ENCODE peak calls at places on chromosomes 11 and 22, in nine cellular contexts. P is heart left ventricle, Z is right lobe of liver, I is AG09309, W is prostate gland, U is foreskin fibroblast, N is retinal pigment epithelial cell, D is fibroblast of mammary gland, Q is Peyer's patch. J is an unnamed sample.

GRCh38 chr22:42560781-42561180 is 7.0 kb downstream of the SERHL2 start:
- DNase-seq in D (peak; percentile 23), Q (no peak), Z (no peak), I (no peak), P (no peak), N (no peak), U (peak; percentile 24), W (no peak), J (no peak)

GRCh38 chr11:91796999-91797398 is 427.6 kb upstream of the FAT3 start:
- DNase-seq in D (no peak), U (no peak), Z (no peak), I (no peak), W (no peak), N (no peak), Q (no peak), P (no peak), J (peak; percentile 69)

GRCh38 chr11:126530416-126530815 is 174.9 kb downstream of the ST3GAL4 start:
- DNase-seq in P (no peak), D (no peak), Z (no peak), U (no peak), N (no peak), W (no peak), I (no peak), Q (no peak), J (no peak)

GRCh38 chr11:16511109-16511806 is 154.9 kb upstream of the SOX6 start:
- DNase-seq in Z (no peak), U (peak; percentile 52), D (peak; percentile 10), I (no peak), W (no peak), Q (no peak), N (peak; percentile 20), P (no peak), J (peak; percentile 82)

GRCh38 chr22:49951001-49951677 is 9.4 kb upstream of the PIM3 start:
- DNase-seq in Z (peak; percentile 89), I (no peak), U (no peak), D (peak; percentile 53), P (no peak), N (no peak), Q (peak; percentile 88), W (peak; percentile 99), J (peak; percentile 52)

GRCh38 chr11:122764691-122765090 is 73.6 kb upstream of the CRTAM start:
- DNase-seq in I (no peak), U (no peak), D (no peak), N (no peak), W (no peak), Q (no peak), Z (no peak), P (no peak), J (no peak)

GRCh38 chr22:38177926-38178604 is 3.6 kb downstream of the PLA2G6 start:
- DNase-seq in N (peak; percentile 84), U (peak; percentile 90), I (peak; percentile 75), D (peak; percentile 88), Q (peak; percentile 61), P (no peak), Z (peak; percentile 73), W (peak; percentile 86), J (peak; percentile 69)

GRCh38 chr11:68958211-68958610 is 22.6 kb downstream of the MRGPRD start:
- DNase-seq in Q (no peak), I (no peak), U (no peak), Z (no peak), N (no peak), P (peak; percentile 17), D (no peak), W (no peak), J (no peak)

GRCh38 chr11:69211540-69212120 is 55.9 kb downstream of the SMIM38 start:
- DNase-seq in P (no peak), D (no peak), W (no peak), Q (peak; percentile 31), I (no peak), Z (peak; percentile 9), U (peak; percentile 24), N (no peak), J (no peak)

GRCh38 chr11:33334627-33335026 is 77.4 kb downstream of the HIPK3 start:
- DNase-seq in D (no peak), W (no peak), Q (no peak), Z (no peak), U (no peak), P (no peak), I (no peak), N (no peak), J (no peak)

GRCh38 chr11:32143378-32143777 is 52.5 kb downstream of the RCN1 start:
- DNase-seq in D (peak; percentile 16), I (no peak), Z (no peak), P (no peak), Q (no peak), N (no peak), W (no peak), U (no peak), J (no peak)

GRCh38 chr11:32149748-32150147 is 58.9 kb downstream of the RCN1 start:
- DNase-seq in P (no peak), D (no peak), N (no peak), Z (no peak), U (no peak), W (no peak), Q (no peak), I (no peak), J (no peak)

GRCh38 chr11:32141886-32142546 is 51.1 kb downstream of the RCN1 start:
- DNase-seq in I (no peak), W (no peak), U (no peak), N (no peak), P (no peak), D (no peak), Z (no peak), Q (no peak), J (no peak)

GRCh38 chr11:32148824-32149223 is 58.0 kb downstream of the RCN1 start:
- DNase-seq in Z (no peak), Q (no peak), D (peak; percentile 58), N (no peak), U (peak; percentile 33), P (no peak), I (no peak), W (no peak), J (no peak)

GRCh38 chr11:32145282-32145681 is 54.4 kb downstream of the RCN1 start:
- DNase-seq in I (no peak), P (no peak), N (no peak), Z (no peak), U (no peak), D (no peak), Q (no peak), W (no peak), J (no peak)
- TF ChIP-seq CTCF in I (no peak), P (no peak), N (no peak), Z (no peak), U (no peak), D (no peak), Q (no peak), W (no peak), J (no peak)

GRCh38 chr11:12284321-12285050 is 92.9 kb upstream of the PARVA start:
- DNase-seq in P (no peak), Z (peak; percentile 21), U (peak; percentile 67), I (peak; percentile 32), D (peak; percentile 82), W (peak; percentile 2), Q (no peak), N (no peak), J (no peak)

GRCh38 chr11:12286606-12287005 is 90.8 kb upstream of the PARVA start:
- DNase-seq in N (no peak), W (peak; percentile 2), Q (no peak), I (no peak), D (no peak), P (no peak), Z (no peak), U (no peak), J (no peak)

GRCh38 chr11:12287009-12287373 is 90.4 kb upstream of the PARVA start:
- DNase-seq in W (peak; percentile 3), I (peak; percentile 88), Q (no peak), Z (no peak), D (peak; percentile 94), P (no peak), U (peak; percentile 96), N (peak; percentile 77), J (peak; percentile 89)

GRCh38 chr11:12285811-12286222 is 91.6 kb upstream of the PARVA start:
- DNase-seq in Z (peak; percentile 26), W (peak; percentile 2), Q (no peak), I (no peak), U (no peak), P (no peak), D (no peak), N (no peak), J (no peak)

GRCh38 chr11:12285106-12285505 is 92.3 kb upstream of the PARVA start:
- DNase-seq in D (peak; percentile 96), W (no peak), P (no peak), Q (no peak), Z (no peak), U (peak; percentile 89), I (peak; percentile 94), N (peak; percentile 21), J (no peak)
- H3K4me3 ChIP-seq in D (peak overlapping the region; percentile 12), W (no peak overlapping the region), P (no peak overlapping the region), Q (no peak overlapping the region), Z (no peak overlapping the region), U (no peak overlapping the region), I (no peak overlapping the region), N (no peak overlapping the region), J (no peak overlapping the region)

DNA sequence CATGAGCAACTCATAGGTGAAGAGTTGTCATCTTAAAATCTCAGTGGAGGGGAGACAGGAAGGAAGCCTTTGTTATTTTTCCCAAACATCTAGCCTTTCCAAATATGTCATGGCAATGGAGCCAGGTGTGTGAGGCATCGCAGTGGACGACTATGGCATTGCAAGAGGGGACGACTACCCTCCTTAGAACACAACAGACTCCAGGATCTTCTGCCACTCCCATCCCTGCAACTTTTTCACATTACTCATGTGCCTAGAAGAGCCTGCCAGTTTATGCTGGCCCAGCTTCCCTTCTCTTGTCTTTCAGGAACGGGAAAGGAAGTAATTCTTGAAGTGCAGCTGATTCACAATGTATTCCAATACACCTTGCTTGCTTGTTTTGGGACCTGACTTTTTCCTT is 1008.4 kb downstream of the OPCML start:
- DNase-seq in N (no peak), Z (no peak), W (no peak), D (no peak), Q (no peak), I (no peak), U (no peak), P (no peak), J (no peak)
- TF ChIP-seq CTCF in N (no peak), Z (no peak), W (no peak), D (no peak), Q (no peak), I (no peak), U (no peak), P (no peak), J (no peak)

DNA sequence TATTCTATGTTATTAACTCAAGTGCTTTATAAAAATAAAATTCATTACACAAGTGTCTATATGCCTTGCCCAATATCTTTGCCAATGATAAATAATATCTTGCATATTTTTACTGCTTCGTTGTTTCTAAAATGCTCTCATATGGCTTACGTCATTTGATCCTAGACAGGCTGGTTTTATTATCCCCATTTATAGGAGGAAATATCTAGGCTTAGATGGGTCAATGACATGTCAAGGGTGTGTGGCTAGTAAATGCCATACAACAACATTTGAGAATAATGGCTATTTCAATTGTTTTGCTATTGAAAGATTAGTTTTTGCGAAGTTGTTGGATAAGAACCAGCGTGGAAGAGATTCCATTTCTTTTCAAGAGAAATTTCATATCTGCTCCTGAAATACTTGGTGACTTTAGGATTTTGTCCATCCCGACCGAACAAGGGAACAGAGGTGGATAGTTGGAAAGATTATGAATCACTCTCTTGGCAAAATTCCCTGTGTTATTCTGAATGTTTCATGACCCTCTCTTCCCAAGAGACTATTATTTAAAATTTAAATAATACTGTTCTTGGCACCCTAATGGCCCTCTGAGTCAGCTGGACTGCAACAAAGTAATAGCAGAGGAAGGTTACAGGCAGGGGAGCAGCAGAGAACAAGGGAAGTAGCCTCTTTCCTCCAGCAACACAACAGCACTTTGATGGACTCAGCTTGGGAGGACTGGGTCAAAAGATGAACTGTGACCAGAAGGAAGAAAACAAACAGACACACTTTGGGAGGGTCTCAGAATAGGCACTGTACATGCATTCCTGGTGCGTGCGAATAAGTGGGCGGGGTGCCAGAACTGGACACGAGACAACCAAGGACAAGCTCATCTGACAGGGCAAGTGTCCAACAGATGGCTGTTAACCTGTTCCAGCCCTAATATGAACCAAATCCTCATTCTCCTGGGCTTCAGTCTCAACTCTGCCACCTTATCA is 94.5 kb downstream of the ME3 start:
- DNase-seq in N (peak; percentile 66), D (peak; percentile 97), W (peak; percentile 15), U (peak; percentile 92), Z (peak; percentile 53), I (peak; percentile 74), Q (peak; percentile 82), P (peak; percentile 75), J (no peak)
- H3K4me3 ChIP-seq in N (no peak overlapping the region), D (no peak overlapping the region), W (no peak overlapping the region), U (no peak overlapping the region), Z (no peak overlapping the region), I (no peak overlapping the region), Q (peak overlapping the region; percentile 16), P (no peak overlapping the region), J (no peak overlapping the region)

J was measured in kidney epithelial cell.